ENCODE peak calls at places on chromosomes 11 and 22, in five cellular contexts. O is aorta, L is pulmonary artery endothelial cell, W is T1000, J is A549. Q is an unnamed sample.

GRCh38 chr11:64767344-64768299 is 7.8 kb upstream of the PYGM start:
- DNase-seq in L (peak), O (peak), J (peak), W (no peak), Q (peak)

GRCh38 chr11:78295991-78296930 is 107.5 kb downstream of the USP35 start:
- DNase-seq in W (no peak), O (no peak), L (no peak), J (no peak), Q (no peak)

GRCh38 chr11:128884703-128885338 is 6.3 kb upstream of the KCNJ5 start:
- DNase-seq in O (no peak), W (peak), J (peak), L (peak), Q (peak)

GRCh38 chr11:9803685-9804413 is 140.0 kb downstream of the SWAP70 start:
- DNase-seq in L (no peak), W (no peak), J (no peak), O (no peak), Q (no peak)

GRCh38 chr11:2122222-2122906 is 16.8 kb downstream of the IGF2 start:
- DNase-seq in O (peak), W (no peak), J (no peak), L (no peak), Q (no peak)

GRCh38 chr11:27414644-27415043 is 51.6 kb upstream of the CCDC34 start:
- DNase-seq in O (no peak), L (no peak), J (no peak), W (no peak), Q (no peak)

GRCh38 chr22:23079240-23079768 is 9.0 kb downstream of the GNAZ start:
- DNase-seq in O (no peak), W (no peak), J (no peak), L (no peak), Q (no peak)

GRCh38 chr11:74268451-74268850 is 43.0 kb downstream of the P4HA3 start:
- DNase-seq in O (no peak), J (no peak), L (no peak), W (no peak), Q (no peak)

GRCh38 chr22:38872831-38873248 is 824 bp upstream of the CBX6 start:
- DNase-seq in L (no peak), O (peak), J (peak), W (no peak), Q (peak)

GRCh38 chr22:21015051-21016006 is at the start of gene P2RX6:
- DNase-seq in O (peak), L (no peak), W (peak), J (no peak), Q (no peak)

GRCh38 chr11:122984186-122985011 is 2.8 kb upstream of the BSX start:
- DNase-seq in O (no peak), W (no peak), L (no peak), J (peak), Q (peak)

GRCh38 chr11:116885951-116886629 is 48.7 kb upstream of the APOA1 start:
- DNase-seq in W (no peak), O (no peak), L (no peak), J (no peak), Q (no peak)

GRCh38 chr11:34274712-34275398 is 83.0 kb downstream of the ABTB2 start:
- DNase-seq in O (peak), L (no peak), W (peak), J (peak), Q (peak)

GRCh38 chr11:63870351-63871197 is 31.7 kb downstream of the MARK2 start:
- DNase-seq in J (no peak), O (no peak), W (no peak), L (no peak), Q (no peak)

GRCh38 chr11:43987384-43988039 is 45.1 kb downstream of the C11orf96 start:
- DNase-seq in O (peak), J (no peak), L (peak), W (peak), Q (no peak)

GRCh38 chr11:7690648-7691047 is 15.6 kb downstream of the OVCH2 start:
- DNase-seq in J (no peak), L (no peak), O (no peak), W (peak), Q (no peak)

GRCh38 chr11:64643258-64643881 is 52.4 kb downstream of the SLC22A12 start:
- DNase-seq in O (no peak), W (no peak), J (no peak), L (no peak), Q (no peak)

GRCh38 chr22:46057762-46058420 is 80.9 kb upstream of the WNT7B start:
- DNase-seq in O (peak), J (no peak), L (no peak), W (no peak), Q (peak)

GRCh38 chr22:20748820-20749428 is 25.0 kb upstream of the SERPIND1 start:
- DNase-seq in L (no peak), J (no peak), O (no peak), W (no peak), Q (peak)

GRCh38 chr11:102560555-102561011 is 30.0 kb upstream of the MMP7 start:
- DNase-seq in L (no peak), J (no peak), O (no peak), W (no peak), Q (no peak)

GRCh38 chr11:69476715-69477025 is 4.8 kb upstream of the LINC01488 start:
- DNase-seq in W (no peak), L (no peak), J (no peak), O (peak), Q (no peak)

GRCh38 chr11:34299962-34300350 is 57.9 kb downstream of the ABTB2 start:
- DNase-seq in L (no peak), O (no peak), W (no peak), J (no peak), Q (no peak)

GRCh38 chr11:99739464-99740089 is 718.8 kb downstream of the CNTN5 start:
- DNase-seq in W (peak), L (no peak), J (peak), O (no peak), Q (no peak)

GRCh38 chr11:72724021-72724561 is 28.1 kb downstream of the ARAP1 start:
- DNase-seq in O (no peak), J (no peak), L (no peak), W (no peak), Q (no peak)

GRCh38 chr11:4531666-4532065 is 13.3 kb upstream of the OR52M1 start:
- DNase-seq in L (no peak), O (no peak), W (no peak), J (no peak), Q (no peak)

GRCh38 chr11:86748296-86748695 is 52.0 kb upstream of the PRSS23 start:
- DNase-seq in L (no peak), W (no peak), J (no peak), O (no peak), Q (no peak)

GRCh38 chr11:130381317-130381716 is 47.1 kb downstream of the ADAMTS8 start:
- DNase-seq in W (no peak), O (no peak), L (no peak), J (peak), Q (no peak)

GRCh38 chr11:4919250-4919649 is at the start of gene OR51G2:
- DNase-seq in J (no peak), O (no peak), W (no peak), L (no peak), Q (no peak)

GRCh38 chr22:49903322-49904039 is 14.8 kb downstream of the ALG12 start:
- DNase-seq in O (no peak), J (no peak), L (no peak), W (no peak), Q (no peak)

GRCh38 chr11:64757549-64758329 is 2.0 kb downstream of the PYGM start:
- DNase-seq in J (no peak), L (no peak), W (no peak), O (peak), Q (no peak)

GRCh38 chr11:107721207-107721606 is 9.4 kb upstream of the SLN start:
- DNase-seq in W (no peak), J (no peak), O (no peak), L (no peak), Q (no peak)